ENCODE peak calls at places on chromosomes 5 and 9, in nine cellular contexts. One of them, this sample, is unnamed.

GRCh38 chr5:65867509-65868195 is 58.7 kb upstream of the ERBIN start:
- DNase-seq in neural progenitor cell: peak; percentile 9
- DNase-seq in GM23248: no peak
- DNase-seq in mammary epithelial cell: no peak
- DNase-seq in colonic mucosa: no peak
- DNase-seq in IMR-90: peak; percentile 14
- DNase-seq in fibroblast of lung: no peak
- DNase-seq in Karpas-422: no peak
- DNase-seq in NT2/D1: no peak
- DNase-seq in this sample: no peak

GRCh38 chr5:35987776-35988175 is 3.4 kb downstream of the UGT3A1 start:
- DNase-seq in neural progenitor cell: no peak
- DNase-seq in GM23248: no peak
- DNase-seq in mammary epithelial cell: no peak
- DNase-seq in colonic mucosa: no peak
- DNase-seq in IMR-90: no peak
- DNase-seq in fibroblast of lung: no peak
- DNase-seq in Karpas-422: no peak
- DNase-seq in NT2/D1: no peak
- DNase-seq in this sample: no peak

GRCh38 chr5:157855404-157855994 is 3.4 kb downstream of the CLINT1 start:
- DNase-seq in neural progenitor cell: peak; percentile 73
- DNase-seq in GM23248: peak; percentile 79
- DNase-seq in mammary epithelial cell: peak; percentile 53
- DNase-seq in colonic mucosa: peak; percentile 72
- DNase-seq in IMR-90: peak; percentile 67
- DNase-seq in fibroblast of lung: peak; percentile 71
- DNase-seq in Karpas-422: peak; percentile 48
- DNase-seq in NT2/D1: peak; percentile 51
- DNase-seq in this sample: no peak

GRCh38 chr9:77793909-77794308 is 145.8 kb upstream of the GNA14 start:
- DNase-seq in neural progenitor cell: no peak
- DNase-seq in GM23248: peak; percentile 79
- DNase-seq in mammary epithelial cell: peak; percentile 62
- DNase-seq in colonic mucosa: no peak
- DNase-seq in IMR-90: peak; percentile 7
- DNase-seq in fibroblast of lung: peak; percentile 51
- DNase-seq in Karpas-422: no peak
- DNase-seq in NT2/D1: no peak
- DNase-seq in this sample: no peak

GRCh38 chr5:150306775-150307174 is 4.1 kb upstream of the ARSI start:
- DNase-seq in neural progenitor cell: no peak
- DNase-seq in GM23248: no peak
- DNase-seq in mammary epithelial cell: no peak
- DNase-seq in colonic mucosa: no peak
- DNase-seq in IMR-90: no peak
- DNase-seq in fibroblast of lung: no peak
- DNase-seq in Karpas-422: no peak
- DNase-seq in NT2/D1: no peak
- DNase-seq in this sample: no peak

GRCh38 chr5:178078197-178078995 is 34.9 kb upstream of the N4BP3 start:
- DNase-seq in neural progenitor cell: no peak
- DNase-seq in GM23248: peak; percentile 97
- DNase-seq in mammary epithelial cell: peak; percentile 94
- DNase-seq in colonic mucosa: no peak
- DNase-seq in IMR-90: peak; percentile 82
- DNase-seq in fibroblast of lung: peak; percentile 88
- DNase-seq in Karpas-422: no peak
- DNase-seq in NT2/D1: no peak
- DNase-seq in this sample: no peak

GRCh38 chr9:22790329-22790728 is 343.7 kb downstream of the DMRTA1 start:
- DNase-seq in neural progenitor cell: no peak
- DNase-seq in GM23248: peak; percentile 1
- DNase-seq in mammary epithelial cell: no peak
- DNase-seq in colonic mucosa: no peak
- DNase-seq in IMR-90: no peak
- DNase-seq in fibroblast of lung: no peak
- DNase-seq in Karpas-422: no peak
- DNase-seq in NT2/D1: no peak
- DNase-seq in this sample: peak; percentile 41

GRCh38 chr9:99822096-99822595 is 461 bp downstream of the NR4A3 start:
- DNase-seq in neural progenitor cell: no peak
- DNase-seq in GM23248: peak; percentile 74
- DNase-seq in mammary epithelial cell: no peak
- DNase-seq in colonic mucosa: peak; percentile 45
- DNase-seq in IMR-90: no peak
- DNase-seq in fibroblast of lung: no peak
- DNase-seq in Karpas-422: peak; percentile 60
- DNase-seq in NT2/D1: no peak
- DNase-seq in this sample: no peak

GRCh38 chr5:136054133-136054996 is 25.6 kb downstream of the TGFBI start:
- DNase-seq in neural progenitor cell: no peak
- DNase-seq in GM23248: peak; percentile 61
- DNase-seq in mammary epithelial cell: no peak
- DNase-seq in colonic mucosa: no peak
- DNase-seq in IMR-90: peak; percentile 49
- DNase-seq in fibroblast of lung: peak; percentile 79
- DNase-seq in Karpas-422: no peak
- DNase-seq in NT2/D1: no peak
- DNase-seq in this sample: no peak

GRCh38 chr5:125699860-125700259 is 723.3 kb upstream of the GRAMD2B start:
- DNase-seq in neural progenitor cell: peak; percentile 13
- DNase-seq in GM23248: no peak
- DNase-seq in mammary epithelial cell: no peak
- DNase-seq in colonic mucosa: no peak
- DNase-seq in IMR-90: no peak
- DNase-seq in fibroblast of lung: no peak
- DNase-seq in Karpas-422: no peak
- DNase-seq in NT2/D1: no peak
- DNase-seq in this sample: no peak

GRCh38 chr5:54553659-54554207 is 36.2 kb downstream of the SNX18 start:
- DNase-seq in neural progenitor cell: no peak
- DNase-seq in GM23248: no peak
- DNase-seq in mammary epithelial cell: no peak
- DNase-seq in colonic mucosa: no peak
- DNase-seq in IMR-90: no peak
- DNase-seq in fibroblast of lung: no peak
- DNase-seq in Karpas-422: peak; percentile 31
- DNase-seq in NT2/D1: no peak
- DNase-seq in this sample: no peak

GRCh38 chr5:143495124-143495523 is 91.6 kb upstream of the NR3C1 start:
- DNase-seq in neural progenitor cell: no peak
- DNase-seq in GM23248: peak; percentile 61
- DNase-seq in mammary epithelial cell: peak; percentile 59
- DNase-seq in colonic mucosa: no peak
- DNase-seq in IMR-90: peak; percentile 37
- DNase-seq in fibroblast of lung: peak; percentile 72
- DNase-seq in Karpas-422: no peak
- DNase-seq in NT2/D1: no peak
- DNase-seq in this sample: no peak

GRCh38 chr9:129613520-129614175 is 7.3 kb downstream of the C9orf50 start:
- DNase-seq in neural progenitor cell: peak; percentile 77
- DNase-seq in GM23248: no peak
- DNase-seq in mammary epithelial cell: no peak
- DNase-seq in colonic mucosa: no peak
- DNase-seq in IMR-90: no peak
- DNase-seq in fibroblast of lung: no peak
- DNase-seq in Karpas-422: no peak
- DNase-seq in NT2/D1: no peak
- DNase-seq in this sample: peak; percentile 95

GRCh38 chr9:127673234-127673633 is 33.6 kb upstream of the CFAP157 start:
- DNase-seq in neural progenitor cell: no peak
- DNase-seq in GM23248: no peak
- DNase-seq in mammary epithelial cell: no peak
- DNase-seq in colonic mucosa: no peak
- DNase-seq in IMR-90: no peak
- DNase-seq in fibroblast of lung: no peak
- DNase-seq in Karpas-422: no peak
- DNase-seq in NT2/D1: no peak
- DNase-seq in this sample: no peak

GRCh38 chr5:125719681-125720676 is 703.2 kb upstream of the GRAMD2B start:
- DNase-seq in neural progenitor cell: peak; percentile 80
- DNase-seq in GM23248: no peak
- DNase-seq in mammary epithelial cell: peak; percentile 48
- DNase-seq in colonic mucosa: peak; percentile 42
- DNase-seq in IMR-90: peak; percentile 18
- DNase-seq in fibroblast of lung: no peak
- DNase-seq in Karpas-422: no peak
- DNase-seq in NT2/D1: no peak
- DNase-seq in this sample: no peak

GRCh38 chr9:79610019-79610760 is 38.4 kb downstream of the TLE4 start:
- DNase-seq in neural progenitor cell: peak; percentile 58
- DNase-seq in GM23248: peak; percentile 56
- DNase-seq in mammary epithelial cell: no peak
- DNase-seq in colonic mucosa: no peak
- DNase-seq in IMR-90: peak; percentile 45
- DNase-seq in fibroblast of lung: peak; percentile 20
- DNase-seq in Karpas-422: no peak
- DNase-seq in NT2/D1: no peak
- DNase-seq in this sample: no peak

GRCh38 chr5:13566903-13567339 is 377.6 kb downstream of the DNAH5 start:
- DNase-seq in neural progenitor cell: no peak
- DNase-seq in GM23248: peak; percentile 85
- DNase-seq in mammary epithelial cell: peak; percentile 97
- DNase-seq in colonic mucosa: peak; percentile 19
- DNase-seq in IMR-90: peak; percentile 87
- DNase-seq in fibroblast of lung: peak; percentile 0
- DNase-seq in Karpas-422: no peak
- DNase-seq in NT2/D1: no peak
- DNase-seq in this sample: no peak
- H3K9ac ChIP-seq in neural progenitor cell: no peak overlapping the region
- H3K9ac ChIP-seq in GM23248: peak overlapping the region; percentile 35
- H3K9ac ChIP-seq in mammary epithelial cell: peak overlapping the region; percentile 49
- H3K9ac ChIP-seq in colonic mucosa: no peak overlapping the region
- H3K9ac ChIP-seq in IMR-90: no peak overlapping the region
- H3K9ac ChIP-seq in fibroblast of lung: no peak overlapping the region
- H3K9ac ChIP-seq in Karpas-422: no peak overlapping the region
- H3K9ac ChIP-seq in NT2/D1: no peak overlapping the region
- H3K9ac ChIP-seq in this sample: no peak overlapping the region

GRCh38 chr9:117974108-117974507 is 269.9 kb downstream of the TLR4 start:
- DNase-seq in neural progenitor cell: no peak
- DNase-seq in GM23248: no peak
- DNase-seq in mammary epithelial cell: no peak
- DNase-seq in colonic mucosa: no peak
- DNase-seq in IMR-90: no peak
- DNase-seq in fibroblast of lung: no peak
- DNase-seq in Karpas-422: no peak
- DNase-seq in NT2/D1: no peak
- DNase-seq in this sample: no peak

DNA sequence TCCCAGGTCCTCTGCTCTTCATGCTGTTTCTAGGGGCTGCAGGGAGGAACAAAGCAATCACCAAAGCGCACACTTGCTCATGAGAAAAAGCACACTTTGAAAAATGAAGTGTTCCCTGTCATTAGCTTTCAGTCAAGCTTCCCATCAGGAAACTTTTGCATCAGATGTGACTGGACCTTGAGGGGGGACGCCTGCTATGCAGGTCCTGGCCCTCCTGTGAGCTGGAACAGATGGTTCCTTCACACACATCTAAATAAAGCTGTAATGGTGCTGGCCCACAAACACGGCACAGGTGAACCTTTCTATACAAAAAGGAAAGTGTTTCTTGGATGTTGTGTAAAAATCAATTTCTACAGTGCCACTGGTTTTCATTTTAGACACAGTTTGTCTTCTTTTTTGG is 266.1 kb downstream of the TLR4 start:
- DNase-seq in neural progenitor cell: no peak
- DNase-seq in GM23248: no peak
- DNase-seq in mammary epithelial cell: no peak
- DNase-seq in colonic mucosa: no peak
- DNase-seq in IMR-90: no peak
- DNase-seq in fibroblast of lung: no peak
- DNase-seq in Karpas-422: no peak
- DNase-seq in NT2/D1: no peak
- DNase-seq in this sample: no peak
- H3K9me3 ChIP-seq in neural progenitor cell: no peaks in the 10 kb centered on the region
- H3K9me3 ChIP-seq in GM23248: no peaks in the 10 kb centered on the region
- H3K9me3 ChIP-seq in mammary epithelial cell: no peaks in the 10 kb centered on the region
- H3K9me3 ChIP-seq in colonic mucosa: no peaks in the 10 kb centered on the region
- H3K9me3 ChIP-seq in IMR-90: peaks cover 10% of the 10 kb centered on the region
- H3K9me3 ChIP-seq in fibroblast of lung: no peaks in the 10 kb centered on the region
- H3K9me3 ChIP-seq in Karpas-422: no peaks in the 10 kb centered on the region
- H3K9me3 ChIP-seq in NT2/D1: no peaks in the 10 kb centered on the region
- H3K9me3 ChIP-seq in this sample: no peaks in the 10 kb centered on the region

GRCh38 chr9:2132484-2133082 is 117.4 kb downstream of the SMARCA2 start:
- DNase-seq in neural progenitor cell: peak; percentile 42
- DNase-seq in GM23248: peak; percentile 70
- DNase-seq in mammary epithelial cell: no peak
- DNase-seq in colonic mucosa: no peak
- DNase-seq in IMR-90: peak; percentile 54
- DNase-seq in fibroblast of lung: peak; percentile 72
- DNase-seq in Karpas-422: peak; percentile 73
- DNase-seq in NT2/D1: peak; percentile 35
- DNase-seq in this sample: no peak

GRCh38 chr9:2128611-2129010 is 113.5 kb downstream of the SMARCA2 start:
- DNase-seq in neural progenitor cell: no peak
- DNase-seq in GM23248: no peak
- DNase-seq in mammary epithelial cell: no peak
- DNase-seq in colonic mucosa: no peak
- DNase-seq in IMR-90: no peak
- DNase-seq in fibroblast of lung: no peak
- DNase-seq in Karpas-422: no peak
- DNase-seq in NT2/D1: no peak
- DNase-seq in this sample: no peak

GRCh38 chr9:2138646-2139045 is 123.5 kb downstream of the SMARCA2 start:
- DNase-seq in neural progenitor cell: no peak
- DNase-seq in GM23248: no peak
- DNase-seq in mammary epithelial cell: no peak
- DNase-seq in colonic mucosa: no peak
- DNase-seq in IMR-90: no peak
- DNase-seq in fibroblast of lung: no peak
- DNase-seq in Karpas-422: no peak
- DNase-seq in NT2/D1: no peak
- DNase-seq in this sample: no peak

GRCh38 chr9:2134391-2134790 is 119.2 kb downstream of the SMARCA2 start:
- DNase-seq in neural progenitor cell: no peak
- DNase-seq in GM23248: peak; percentile 36
- DNase-seq in mammary epithelial cell: no peak
- DNase-seq in colonic mucosa: no peak
- DNase-seq in IMR-90: peak; percentile 45
- DNase-seq in fibroblast of lung: no peak
- DNase-seq in Karpas-422: no peak
- DNase-seq in NT2/D1: no peak
- DNase-seq in this sample: no peak
- H3K36me3 ChIP-seq in neural progenitor cell: no peaks in the 10 kb centered on the region
- H3K36me3 ChIP-seq in GM23248: no peaks in the 10 kb centered on the region
- H3K36me3 ChIP-seq in mammary epithelial cell: no peaks in the 10 kb centered on the region
- H3K36me3 ChIP-seq in colonic mucosa: no peaks in the 10 kb centered on the region
- H3K36me3 ChIP-seq in IMR-90: peaks cover 2% of the 10 kb centered on the region
- H3K36me3 ChIP-seq in fibroblast of lung: no peaks in the 10 kb centered on the region
- H3K36me3 ChIP-seq in Karpas-422: no peaks in the 10 kb centered on the region
- H3K36me3 ChIP-seq in NT2/D1: no peaks in the 10 kb centered on the region
- H3K36me3 ChIP-seq in this sample: no peaks in the 10 kb centered on the region

GRCh38 chr5:140631063-140631462 is 1.9 kb downstream of the CD14 start:
- DNase-seq in neural progenitor cell: no peak
- DNase-seq in GM23248: no peak
- DNase-seq in mammary epithelial cell: no peak
- DNase-seq in colonic mucosa: no peak
- DNase-seq in IMR-90: no peak
- DNase-seq in fibroblast of lung: no peak
- DNase-seq in Karpas-422: no peak
- DNase-seq in NT2/D1: no peak
- DNase-seq in this sample: no peak
- H3K9ac ChIP-seq in neural progenitor cell: no peak overlapping the region
- H3K9ac ChIP-seq in GM23248: no peak overlapping the region
- H3K9ac ChIP-seq in mammary epithelial cell: no peak overlapping the region
- H3K9ac ChIP-seq in colonic mucosa: peak overlapping the region; percentile 91
- H3K9ac ChIP-seq in IMR-90: no peak overlapping the region
- H3K9ac ChIP-seq in fibroblast of lung: no peak overlapping the region
- H3K9ac ChIP-seq in Karpas-422: no peak overlapping the region
- H3K9ac ChIP-seq in NT2/D1: no peak overlapping the region
- H3K9ac ChIP-seq in this sample: peak overlapping the region; percentile 67